ENCODE peak calls at places on chromosomes 7 and 10, in nine cellular contexts. B, V, R, Y, O, F, T, W and U are unnamed samples.

GRCh38 chr10:94279835-94280709 is 82.7 kb downstream of the NOC3L start:
- DNase-seq in O (peak; percentile 72), R (peak; percentile 89), B (peak; percentile 50), Y (peak; percentile 22), W (peak; percentile 57), V (peak; percentile 80), F (peak; percentile 68), T (peak; percentile 57), U (peak; percentile 24)

GRCh38 chr10:35940067-35940989 is 298.2 kb upstream of the FZD8 start:
- DNase-seq in B (no peak), T (no peak), W (no peak), V (peak; percentile 30), O (peak; percentile 53), R (no peak), F (peak; percentile 43), Y (no peak), U (no peak)

GRCh38 chr7:101527844-101528667 is 101.0 kb downstream of the MYL10 start:
- DNase-seq in T (no peak), F (no peak), V (no peak), B (peak; percentile 47), Y (no peak), O (no peak), R (no peak), W (no peak), U (no peak)

GRCh38 chr10:50917486-50917885 is 32.1 kb upstream of the A1CF start:
- DNase-seq in R (no peak), V (no peak), W (no peak), F (no peak), T (no peak), O (peak; percentile 86), Y (no peak), B (peak; percentile 99), U (no peak)

GRCh38 chr7:92589056-92589455 is 1.1 kb downstream of the FAM133B start:
- DNase-seq in W (no peak), B (no peak), V (no peak), O (peak; percentile 21), T (no peak), F (no peak), R (no peak), Y (no peak), U (no peak)

GRCh38 chr10:117442944-117443676 is 67.9 kb upstream of the PDZD8 start:
- DNase-seq in T (peak; percentile 36), Y (peak; percentile 76), B (peak; percentile 59), F (peak; percentile 88), W (peak; percentile 46), V (peak; percentile 87), O (peak; percentile 99), R (peak; percentile 95), U (peak; percentile 83)

GRCh38 chr10:5291501-5292195 is 73.1 kb upstream of the UCN3 start:
- DNase-seq in R (no peak), T (no peak), W (peak; percentile 46), F (peak; percentile 64), O (peak; percentile 94), Y (no peak), B (peak; percentile 67), V (peak; percentile 17), U (peak; percentile 31)

GRCh38 chr7:47195641-47196040 is 386.3 kb downstream of the TNS3 start:
- DNase-seq in V (peak; percentile 17), F (no peak), B (peak; percentile 24), O (no peak), T (no peak), R (peak; percentile 80), W (no peak), Y (peak; percentile 34), U (peak; percentile 21)

GRCh38 chr10:86410542-86411124 is 44.0 kb upstream of the GRID1 start:
- DNase-seq in Y (no peak), O (peak; percentile 72), F (peak; percentile 64), V (no peak), W (no peak), B (peak; percentile 57), T (no peak), R (no peak), U (no peak)

GRCh38 chr10:88012627-88013026 is 149.2 kb downstream of the PTEN start:
- DNase-seq in F (no peak), R (no peak), W (no peak), O (peak; percentile 24), B (no peak), Y (no peak), V (no peak), T (no peak), U (no peak)

DNA sequence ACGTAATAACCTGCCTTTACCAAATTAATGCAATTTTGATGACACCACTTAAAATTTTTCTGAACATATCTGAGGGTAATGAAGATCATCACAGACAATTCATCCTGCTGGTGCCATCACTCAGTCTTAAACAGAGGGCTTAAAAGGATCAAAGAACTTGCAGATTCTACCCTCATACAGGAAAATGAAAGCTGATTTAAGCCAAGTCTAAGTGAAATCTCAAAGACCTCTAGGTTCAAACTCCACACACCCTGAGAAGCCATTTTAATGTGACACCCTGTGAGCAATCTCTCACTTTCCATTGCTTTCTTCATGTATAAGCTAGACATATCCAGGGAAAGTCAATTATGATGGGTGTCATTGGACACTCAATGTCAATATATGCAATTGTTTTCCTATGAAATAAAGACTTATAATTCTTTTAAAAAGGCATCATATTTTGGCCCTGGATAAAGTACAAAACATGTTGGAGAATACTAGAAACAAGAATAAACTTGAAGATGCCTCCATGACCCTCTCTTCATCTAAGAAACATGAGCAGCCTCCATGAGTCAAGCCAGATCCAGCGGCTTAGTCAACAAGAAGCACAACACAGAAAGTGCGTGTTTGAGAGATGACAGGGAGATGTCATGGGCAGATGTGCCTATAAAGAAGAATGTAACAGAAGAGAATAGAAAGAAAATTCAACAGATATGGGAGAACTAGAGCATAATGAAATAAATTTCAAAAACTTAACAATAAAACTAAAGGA is 291.9 kb downstream of the PARD3 start:
- DNase-seq in T (no peak), W (no peak), B (peak; percentile 69), F (no peak), V (no peak), O (peak; percentile 23), Y (no peak), R (no peak), U (no peak)
- TF ChIP-seq EZH2phosphoT487 in T (no peak), W (no peak), B (no peak), F (no peak), V (no peak), O (no peak), Y (no peak), R (no peak), U (no peak)

DNA sequence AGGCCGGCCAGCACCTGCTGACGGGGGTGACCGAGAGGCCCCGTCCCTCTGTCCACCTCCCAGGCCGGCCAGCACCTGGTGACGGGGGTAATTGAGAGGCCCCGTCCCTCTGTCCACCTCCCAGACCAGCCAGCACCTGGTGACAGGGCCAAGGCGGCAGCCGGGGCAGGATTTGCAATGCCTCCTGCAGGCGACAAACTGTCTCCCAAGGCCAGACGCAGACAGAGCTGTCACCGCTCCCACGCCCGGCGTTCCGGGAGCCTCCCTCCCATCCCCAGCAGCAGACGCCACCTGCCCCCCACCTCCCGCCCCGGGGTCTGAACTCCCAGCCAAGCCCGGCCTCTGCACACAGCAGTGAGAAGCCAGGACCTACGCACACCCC is 94.9 kb upstream of the DIP2C start:
- DNase-seq in F (peak; percentile 62), V (peak; percentile 62), R (peak; percentile 66), W (no peak), T (no peak), O (no peak), Y (no peak), B (no peak), U (peak; percentile 16)
- TF ChIP-seq EZH2phosphoT487 in F (no peak), V (no peak), R (no peak), W (no peak), T (no peak), O (no peak), Y (no peak), B (no peak), U (no peak)

DNA sequence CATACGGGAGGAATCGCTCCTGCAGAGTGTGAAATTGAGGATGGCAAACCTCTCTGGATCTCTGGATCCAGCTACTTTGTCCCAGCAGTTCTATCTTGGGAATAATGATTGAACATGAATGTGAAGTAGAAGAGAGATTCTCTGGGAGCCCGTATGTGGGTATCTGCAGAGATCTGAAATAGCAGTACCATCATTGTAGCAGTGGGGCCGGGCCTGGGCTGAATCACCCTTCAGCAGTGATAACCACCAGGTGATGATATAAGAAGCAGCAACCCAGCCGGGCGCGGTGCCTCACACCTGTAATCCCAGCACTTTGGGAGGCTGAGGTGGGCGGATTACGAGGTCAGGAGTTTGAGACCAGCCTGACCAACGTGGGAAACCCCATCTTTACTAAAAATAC is 51.9 kb downstream of the SKIDA1 start:
- DNase-seq in V (no peak), Y (no peak), B (no peak), T (no peak), F (no peak), O (no peak), R (no peak), W (no peak), U (no peak)
- TF ChIP-seq EZH2phosphoT487 in V (no peak), Y (no peak), B (no peak), T (no peak), F (no peak), O (no peak), R (no peak), W (no peak), U (no peak)

DNA sequence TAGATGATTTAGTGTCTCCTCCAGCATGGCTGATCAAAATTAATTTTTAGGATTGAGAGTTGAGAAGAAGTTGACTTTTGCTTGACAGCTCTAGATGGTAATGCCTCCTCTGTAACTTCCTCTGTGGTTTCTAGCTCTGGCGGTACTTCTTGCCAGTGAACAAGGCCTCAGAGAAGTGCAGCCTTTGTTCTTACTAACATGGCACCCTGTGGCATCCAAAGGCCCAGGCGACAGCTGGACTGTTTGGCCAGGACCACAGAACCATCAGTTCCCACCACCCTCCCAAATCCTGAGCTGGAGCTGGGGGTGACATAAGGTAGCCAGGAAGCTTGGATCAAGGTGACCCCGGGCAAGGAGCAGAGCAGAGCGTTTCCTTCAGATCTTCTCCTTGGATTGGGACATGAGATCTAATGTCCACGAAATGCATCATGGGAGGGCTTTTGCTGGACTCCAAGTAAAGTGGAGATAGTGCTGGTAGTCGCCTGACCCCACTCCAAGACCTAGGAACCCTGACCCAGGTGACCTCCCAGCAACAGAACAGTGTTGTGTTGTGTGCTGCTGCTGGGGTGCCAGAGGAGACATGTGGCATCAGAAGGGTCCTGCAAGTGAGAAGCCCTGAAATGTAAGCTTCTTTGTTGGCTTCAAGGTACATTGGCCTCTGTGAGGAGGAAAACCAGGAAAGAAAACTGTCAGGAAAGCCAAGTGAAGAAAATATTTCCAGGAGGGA is 41.8 kb downstream of the APBB1IP start:
- DNase-seq in O (no peak), T (peak; percentile 78), Y (no peak), R (no peak), F (no peak), B (no peak), W (no peak), V (no peak), U (no peak)
- TF ChIP-seq EZH2phosphoT487 in O (no peak), T (no peak), Y (no peak), R (no peak), F (no peak), B (no peak), W (no peak), V (no peak), U (no peak)